ENCODE peak calls at places on chromosome X, in four cellular contexts. One of them, this sample, is unnamed.
A peak's percentile ranks its signal among the peaks of the same experiment; 100 is the strongest.

GRCh38 chrX:151902813-151903591 is 9.7 kb upstream of the MAGEA4 start:
- DNase-seq in activated naive CD4-positive, alpha-beta T cell: no peak
- DNase-seq in left lung: no peak
- DNase-seq in endothelial cell: peak; percentile 4
- DNase-seq in this sample: no peak

GRCh38 chrX:151680805-151681204 is 14.5 kb upstream of the PRRG3 start:
- DNase-seq in activated naive CD4-positive, alpha-beta T cell: peak; percentile 11
- DNase-seq in left lung: no peak
- DNase-seq in endothelial cell: peak; percentile 67
- DNase-seq in this sample: no peak

GRCh38 chrX:114065612-114066178 is 518.2 kb upstream of the HTR2C start:
- DNase-seq in activated naive CD4-positive, alpha-beta T cell: no peak
- DNase-seq in left lung: no peak
- DNase-seq in endothelial cell: no peak
- DNase-seq in this sample: no peak

GRCh38 chrX:38664285-38664684 is 102.9 kb downstream of the TSPAN7 start:
- DNase-seq in activated naive CD4-positive, alpha-beta T cell: no peak
- DNase-seq in left lung: no peak
- DNase-seq in endothelial cell: peak; percentile 14
- DNase-seq in this sample: no peak

GRCh38 chrX:48834383-48834709 is 1.1 kb downstream of the PCSK1N start:
- DNase-seq in activated naive CD4-positive, alpha-beta T cell: no peak
- DNase-seq in left lung: no peak
- DNase-seq in endothelial cell: no peak
- DNase-seq in this sample: no peak

GRCh38 chrX:68114573-68115199 is 318.6 kb downstream of the OPHN1 start:
- DNase-seq in activated naive CD4-positive, alpha-beta T cell: no peak
- DNase-seq in left lung: no peak
- DNase-seq in endothelial cell: no peak
- DNase-seq in this sample: no peak

GRCh38 chrX:46547857-46548256 is 2.6 kb upstream of the ZNF674 start:
- DNase-seq in activated naive CD4-positive, alpha-beta T cell: no peak
- DNase-seq in left lung: no peak
- DNase-seq in endothelial cell: no peak
- DNase-seq in this sample: no peak

GRCh38 chrX:123222920-123223319 is 38.8 kb downstream of the GRIA3 start:
- DNase-seq in activated naive CD4-positive, alpha-beta T cell: no peak
- DNase-seq in left lung: no peak
- DNase-seq in endothelial cell: no peak
- DNase-seq in this sample: no peak

GRCh38 chrX:2693123-2693438 is 2.0 kb downstream of the CD99 start:
- DNase-seq in activated naive CD4-positive, alpha-beta T cell: no peak
- DNase-seq in left lung: no peak
- DNase-seq in endothelial cell: no peak
- DNase-seq in this sample: no peak

GRCh38 chrX:42131856-42132255 is 208.5 kb upstream of the CASK start:
- DNase-seq in activated naive CD4-positive, alpha-beta T cell: no peak
- DNase-seq in left lung: no peak
- DNase-seq in endothelial cell: no peak
- DNase-seq in this sample: no peak

GRCh38 chrX:153668423-153669173 is 5.0 kb downstream of the PNCK start:
- DNase-seq in activated naive CD4-positive, alpha-beta T cell: no peak
- DNase-seq in left lung: no peak
- DNase-seq in endothelial cell: no peak
- DNase-seq in this sample: peak; percentile 15

GRCh38 chrX:84339507-84340364 is 151.7 kb upstream of the RPS6KA6 start:
- DNase-seq in activated naive CD4-positive, alpha-beta T cell: no peak
- DNase-seq in left lung: no peak
- DNase-seq in endothelial cell: no peak
- DNase-seq in this sample: no peak

GRCh38 chrX:30592846-30593245 is 15.3 kb upstream of the TASL start:
- DNase-seq in activated naive CD4-positive, alpha-beta T cell: no peak
- DNase-seq in left lung: no peak
- DNase-seq in endothelial cell: no peak
- DNase-seq in this sample: no peak

GRCh38 chrX:77788050-77788449 is 2.0 kb upstream of the ATRX start:
- DNase-seq in activated naive CD4-positive, alpha-beta T cell: no peak
- DNase-seq in left lung: no peak
- DNase-seq in endothelial cell: no peak
- DNase-seq in this sample: no peak

GRCh38 chrX:40736170-40736505 is 796 bp upstream of the MED14 start:
- DNase-seq in activated naive CD4-positive, alpha-beta T cell: no peak
- DNase-seq in left lung: no peak
- DNase-seq in endothelial cell: no peak
- DNase-seq in this sample: no peak

GRCh38 chrX:128396601-128397000 is 344.4 kb upstream of the ACTRT1 start:
- DNase-seq in activated naive CD4-positive, alpha-beta T cell: no peak
- DNase-seq in left lung: no peak
- DNase-seq in endothelial cell: no peak
- DNase-seq in this sample: no peak

GRCh38 chrX:149456476-149457245 is 48.4 kb downstream of the IDS start:
- DNase-seq in activated naive CD4-positive, alpha-beta T cell: no peak
- DNase-seq in left lung: no peak
- DNase-seq in endothelial cell: no peak
- DNase-seq in this sample: no peak

GRCh38 chrX:135984220-135984619 is 1.0 kb upstream of the SLC9A6 start:
- DNase-seq in activated naive CD4-positive, alpha-beta T cell: no peak
- DNase-seq in left lung: no peak
- DNase-seq in endothelial cell: no peak
- DNase-seq in this sample: no peak